ENCODE peak calls at places on chromosomes 5 and 9, in seven cellular contexts. One of them, this sample, is unnamed.

GRCh38 chr5:133688386-133688785 is 76.0 kb upstream of the FSTL4 start:
- DNase-seq in HepG2: no peak
- DNase-seq in HCT116: no peak
- DNase-seq in H1: no peak
- DNase-seq in K562: no peak
- DNase-seq in SK-N-SH: no peak
- DNase-seq in GM12878: no peak
- DNase-seq in this sample: no peak

GRCh38 chr5:38483788-38484398 is 72.6 kb downstream of the LIFR start:
- DNase-seq in HCT116: no peak
- DNase-seq in H1: no peak
- DNase-seq in SK-N-SH: no peak
- DNase-seq in K562: peak; percentile 26
- DNase-seq in HepG2: no peak
- DNase-seq in GM12878: no peak
- DNase-seq in this sample: no peak

GRCh38 chr5:77628840-77629552 is 9.5 kb downstream of the OTP start:
- DNase-seq in K562: no peak
- DNase-seq in HCT116: no peak
- DNase-seq in HepG2: no peak
- DNase-seq in GM12878: no peak
- DNase-seq in H1: peak; percentile 46
- DNase-seq in SK-N-SH: peak; percentile 62
- DNase-seq in this sample: no peak

GRCh38 chr5:132592521-132592920 is 35.7 kb downstream of the RAD50 start:
- DNase-seq in GM12878: no peak
- DNase-seq in HCT116: no peak
- DNase-seq in SK-N-SH: no peak
- DNase-seq in K562: no peak
- DNase-seq in HepG2: peak; percentile 7
- DNase-seq in H1: no peak
- DNase-seq in this sample: peak; percentile 19

GRCh38 chr9:16928179-16928945 is 57.9 kb upstream of the BNC2 start:
- DNase-seq in SK-N-SH: no peak
- DNase-seq in HCT116: no peak
- DNase-seq in K562: no peak
- DNase-seq in H1: no peak
- DNase-seq in HepG2: no peak
- DNase-seq in GM12878: no peak
- DNase-seq in this sample: no peak

GRCh38 chr5:174355208-174355612 is 309.7 kb downstream of the NSG2 start:
- DNase-seq in HepG2: no peak
- DNase-seq in K562: no peak
- DNase-seq in HCT116: no peak
- DNase-seq in GM12878: no peak
- DNase-seq in H1: no peak
- DNase-seq in SK-N-SH: no peak
- DNase-seq in this sample: peak; percentile 40

GRCh38 chr9:131994364-131995110 is 85.1 kb downstream of the MED27 start:
- DNase-seq in HepG2: no peak
- DNase-seq in H1: no peak
- DNase-seq in GM12878: no peak
- DNase-seq in K562: no peak
- DNase-seq in SK-N-SH: peak; percentile 60
- DNase-seq in HCT116: no peak
- DNase-seq in this sample: no peak

GRCh38 chr9:4084440-4084818 is 215.4 kb downstream of the GLIS3 start:
- DNase-seq in K562: no peak
- DNase-seq in SK-N-SH: no peak
- DNase-seq in HCT116: no peak
- DNase-seq in H1: no peak
- DNase-seq in HepG2: no peak
- DNase-seq in GM12878: no peak
- DNase-seq in this sample: no peak

GRCh38 chr5:174045470-174046025 is at the start of gene NSG2:
- DNase-seq in HepG2: peak; percentile 83
- DNase-seq in HCT116: peak; percentile 86
- DNase-seq in K562: peak; percentile 75
- DNase-seq in H1: peak; percentile 83
- DNase-seq in GM12878: peak; percentile 16
- DNase-seq in SK-N-SH: peak; percentile 85
- DNase-seq in this sample: peak; percentile 71

GRCh38 chr5:141772281-141772680 is 90.3 kb upstream of the ARAP3 start:
- DNase-seq in H1: no peak
- DNase-seq in GM12878: no peak
- DNase-seq in K562: no peak
- DNase-seq in HepG2: no peak
- DNase-seq in HCT116: no peak
- DNase-seq in SK-N-SH: no peak
- DNase-seq in this sample: no peak

GRCh38 chr5:95728494-95729114 is 2.5 kb upstream of the RHOBTB3 start:
- DNase-seq in GM12878: no peak
- DNase-seq in HCT116: no peak
- DNase-seq in HepG2: no peak
- DNase-seq in K562: no peak
- DNase-seq in H1: no peak
- DNase-seq in SK-N-SH: no peak
- DNase-seq in this sample: no peak

DNA sequence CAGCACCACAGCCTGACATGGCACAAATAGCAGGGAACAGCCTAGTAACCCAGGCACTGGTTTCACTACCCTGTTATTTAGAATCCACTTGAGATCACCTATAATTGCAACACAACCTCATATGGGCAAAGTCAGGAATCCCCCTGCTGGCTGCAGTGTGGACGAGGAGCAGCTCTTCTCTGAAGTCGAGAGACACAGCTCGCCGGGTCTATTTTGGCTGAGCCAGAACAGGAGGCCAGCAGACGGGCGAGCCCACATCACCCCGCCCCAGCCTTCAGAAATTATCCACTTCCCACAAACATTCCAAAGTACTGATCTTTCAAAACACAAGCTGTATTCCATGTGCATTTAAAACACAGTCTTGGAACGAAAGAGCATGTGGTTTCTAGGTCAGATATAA is 179.0 kb downstream of the ROR2 start:
- DNase-seq in HepG2: no peak
- DNase-seq in HCT116: no peak
- DNase-seq in H1: no peak
- DNase-seq in K562: no peak
- DNase-seq in GM12878: no peak
- DNase-seq in SK-N-SH: no peak
- DNase-seq in this sample: no peak
- TF ChIP-seq JUND in HepG2: no peak
- TF ChIP-seq JUND in HCT116: no peak
- TF ChIP-seq JUND in H1: no peak
- TF ChIP-seq JUND in K562: no peak
- TF ChIP-seq JUND in GM12878: no peak
- TF ChIP-seq JUND in SK-N-SH: no peak
- TF ChIP-seq JUND in this sample: no peak

GRCh38 chr9:110452227-110452801 is 114.7 kb upstream of the TXNDC8 start:
- DNase-seq in HepG2: no peak
- DNase-seq in GM12878: no peak
- DNase-seq in SK-N-SH: no peak
- DNase-seq in H1: no peak
- DNase-seq in HCT116: no peak
- DNase-seq in K562: no peak
- DNase-seq in this sample: no peak
- TF ChIP-seq JUND in HepG2: no peak
- TF ChIP-seq JUND in GM12878: no peak
- TF ChIP-seq JUND in SK-N-SH: no peak
- TF ChIP-seq JUND in H1: no peak
- TF ChIP-seq JUND in HCT116: no peak
- TF ChIP-seq JUND in K562: no peak
- TF ChIP-seq JUND in this sample: no peak

DNA sequence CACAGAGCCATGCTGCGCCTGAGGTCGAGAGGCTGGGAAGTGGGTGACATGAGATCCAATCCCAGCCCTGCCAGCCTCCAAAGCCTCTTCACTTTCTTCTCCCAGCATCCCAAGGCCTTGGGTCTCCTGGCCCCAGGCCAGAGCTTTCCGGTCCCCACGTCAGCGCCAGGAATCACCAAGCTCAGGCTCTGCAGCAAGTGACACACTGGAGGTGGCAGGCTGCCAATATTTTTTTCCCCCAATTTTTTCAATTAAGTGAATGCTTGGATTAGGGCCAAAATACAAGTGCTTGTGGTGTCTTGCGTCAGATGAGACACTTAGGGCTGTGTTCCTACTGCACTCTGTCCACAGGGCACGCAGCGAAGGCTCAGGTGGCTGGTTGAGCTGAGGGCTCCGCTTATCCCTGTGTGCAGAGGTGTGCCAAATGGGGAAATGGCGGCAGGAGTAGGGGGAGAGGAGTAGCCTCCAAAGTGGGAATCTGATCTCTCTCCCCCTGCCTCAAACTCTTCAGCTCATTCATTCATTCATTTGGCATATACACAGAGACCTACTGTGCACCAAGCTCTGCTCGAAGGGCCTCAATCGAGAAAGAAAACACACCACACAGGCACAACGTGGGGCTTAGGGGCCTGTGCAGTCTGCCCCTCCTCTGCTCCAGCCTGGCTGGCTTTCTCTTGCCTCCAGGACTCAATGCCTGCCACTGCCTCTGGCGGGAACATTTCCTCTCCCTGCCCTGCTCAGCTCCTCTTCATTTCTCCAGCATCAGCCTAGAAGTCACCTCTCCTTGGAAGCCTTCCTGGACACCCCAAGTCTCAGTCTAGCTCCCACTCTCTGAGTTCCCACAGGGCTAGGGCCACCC is 16.7 kb downstream of the SH3PXD2B start:
- DNase-seq in HCT116: peak; percentile 8
- DNase-seq in GM12878: no peak
- DNase-seq in H1: no peak
- DNase-seq in SK-N-SH: peak; percentile 88
- DNase-seq in HepG2: peak; percentile 23
- DNase-seq in K562: no peak
- DNase-seq in this sample: no peak
- TF ChIP-seq JUND in HCT116: no peak
- TF ChIP-seq JUND in GM12878: no peak
- TF ChIP-seq JUND in H1: no peak
- TF ChIP-seq JUND in SK-N-SH: peak; percentile 47
- TF ChIP-seq JUND in HepG2: no peak
- TF ChIP-seq JUND in K562: no peak
- TF ChIP-seq JUND in this sample: no peak

GRCh38 chr9:135224921-135225541 is 137.6 kb downstream of the OLFM1 start:
- DNase-seq in H1: no peak
- DNase-seq in SK-N-SH: peak; percentile 80
- DNase-seq in HCT116: no peak
- DNase-seq in K562: no peak
- DNase-seq in GM12878: no peak
- DNase-seq in HepG2: no peak
- DNase-seq in this sample: no peak
- TF ChIP-seq JUND in H1: no peak
- TF ChIP-seq JUND in SK-N-SH: no peak
- TF ChIP-seq JUND in HCT116: no peak
- TF ChIP-seq JUND in K562: no peak
- TF ChIP-seq JUND in GM12878: no peak
- TF ChIP-seq JUND in HepG2: no peak
- TF ChIP-seq JUND in this sample: no peak

GRCh38 chr9:128923493-128923883 is 2.7 kb downstream of the PHYHD1 start:
- DNase-seq in H1: no peak
- DNase-seq in GM12878: no peak
- DNase-seq in K562: no peak
- DNase-seq in SK-N-SH: no peak
- DNase-seq in HepG2: no peak
- DNase-seq in HCT116: no peak
- DNase-seq in this sample: no peak

GRCh38 chr9:128918921-128919320 is 1.9 kb upstream of the PHYHD1 start:
- DNase-seq in HepG2: no peak
- DNase-seq in HCT116: no peak
- DNase-seq in H1: no peak
- DNase-seq in K562: no peak
- DNase-seq in GM12878: no peak
- DNase-seq in SK-N-SH: no peak
- DNase-seq in this sample: no peak

GRCh38 chr9:128919409-128919808 is 1.4 kb upstream of the PHYHD1 start:
- DNase-seq in GM12878: no peak
- DNase-seq in H1: no peak
- DNase-seq in HepG2: peak; percentile 50
- DNase-seq in SK-N-SH: no peak
- DNase-seq in K562: no peak
- DNase-seq in HCT116: no peak
- DNase-seq in this sample: no peak

GRCh38 chr9:128920381-128921058 is at the start of gene PHYHD1:
- DNase-seq in GM12878: no peak
- DNase-seq in SK-N-SH: no peak
- DNase-seq in H1: no peak
- DNase-seq in K562: no peak
- DNase-seq in HCT116: no peak
- DNase-seq in HepG2: no peak
- DNase-seq in this sample: no peak

DNA sequence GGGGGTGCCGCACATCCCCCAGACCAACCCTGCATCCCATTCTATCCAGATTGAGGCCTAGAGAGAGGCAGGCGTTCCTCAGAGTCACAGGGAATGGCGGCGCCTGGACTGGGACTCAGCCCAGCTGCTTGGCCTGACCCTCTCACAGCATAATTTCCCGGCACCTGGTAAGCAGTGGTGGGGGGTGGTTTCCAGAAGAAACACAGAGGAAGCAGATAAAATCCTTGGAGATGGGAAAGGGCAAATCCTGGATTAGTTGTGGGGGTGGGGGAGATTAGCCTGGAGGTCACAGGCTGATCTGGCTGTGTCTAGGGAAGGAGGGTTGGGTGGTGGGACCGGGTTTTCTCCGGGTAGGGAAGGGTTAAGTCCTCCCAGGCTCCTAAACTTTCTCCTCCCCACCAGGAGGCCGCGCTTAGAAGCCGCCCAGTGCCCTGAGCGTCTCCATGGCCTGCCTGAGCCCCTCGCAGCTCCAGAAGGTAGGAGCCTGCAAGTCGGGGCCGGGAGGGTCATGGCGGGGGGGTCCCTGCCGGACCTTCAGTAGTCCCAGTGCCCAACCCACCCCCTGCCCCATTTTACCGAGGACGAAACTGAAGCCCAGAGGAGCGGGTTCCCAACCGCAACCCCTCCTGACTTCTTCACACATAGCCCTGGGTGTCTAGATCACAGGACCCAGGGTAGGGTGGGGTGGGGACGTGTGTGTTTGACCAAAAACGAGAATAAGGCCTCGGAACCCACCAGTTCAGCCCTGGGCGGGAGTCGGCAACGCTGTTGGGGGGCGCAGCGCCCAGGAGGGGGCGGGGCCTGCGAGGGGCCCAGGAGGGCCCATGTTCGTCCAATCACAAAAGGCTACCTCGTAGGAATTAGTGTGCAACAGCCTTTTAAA is 1.3 kb downstream of the PHYHD1 start:
- DNase-seq in HCT116: no peak
- DNase-seq in GM12878: no peak
- DNase-seq in HepG2: peak; percentile 62
- DNase-seq in SK-N-SH: no peak
- DNase-seq in H1: peak; percentile 82
- DNase-seq in K562: peak; percentile 52
- DNase-seq in this sample: peak; percentile 33
- TF ChIP-seq JUND in HCT116: no peak
- TF ChIP-seq JUND in GM12878: no peak
- TF ChIP-seq JUND in HepG2: no peak
- TF ChIP-seq JUND in SK-N-SH: no peak
- TF ChIP-seq JUND in H1: no peak
- TF ChIP-seq JUND in K562: no peak
- TF ChIP-seq JUND in this sample: no peak

GRCh38 chr9:137390553-137391410 is 32.2 kb downstream of the EXD3 start:
- DNase-seq in SK-N-SH: no peak
- DNase-seq in HepG2: no peak
- DNase-seq in K562: no peak
- DNase-seq in HCT116: no peak
- DNase-seq in H1: no peak
- DNase-seq in GM12878: no peak
- DNase-seq in this sample: peak; percentile 53
- TF ChIP-seq JUND in SK-N-SH: no peak
- TF ChIP-seq JUND in HepG2: no peak
- TF ChIP-seq JUND in K562: no peak
- TF ChIP-seq JUND in HCT116: no peak
- TF ChIP-seq JUND in H1: no peak
- TF ChIP-seq JUND in GM12878: no peak
- TF ChIP-seq JUND in this sample: no peak